ENCODE peak calls at places on chromosomes 7 and 10, in six cellular contexts. One of them, this sample, is unnamed.

GRCh38 chr7:37709631-37710509 is 26.3 kb downstream of the GPR141 start:
- DNase-seq in A549: no peak
- DNase-seq in HS-27A: no peak
- DNase-seq in activated CD8-positive, alpha-beta T cell treated with anti-CD3 and anti-CD28 coated beads, Interleukin-2, amount 10 ng/mL, durations not matched to agents 7 days and 5 days: no peak
- DNase-seq in adrenal gland: no peak
- DNase-seq in stimulated activated CD8-positive, alpha-beta memory T cell treated with anti-CD3 and anti-CD28 coated beads, Interleukin-15, amount 100 ng/mL, for 24 hours: no peak
- DNase-seq in this sample: no peak

GRCh38 chr7:106346167-106346677 is 61.4 kb upstream of the NAMPT start:
- DNase-seq in A549: no peak
- DNase-seq in HS-27A: no peak
- DNase-seq in activated CD8-positive, alpha-beta T cell treated with anti-CD3 and anti-CD28 coated beads, Interleukin-2, amount 10 ng/mL, durations not matched to agents 7 days and 5 days: no peak
- DNase-seq in adrenal gland: no peak
- DNase-seq in stimulated activated CD8-positive, alpha-beta memory T cell treated with anti-CD3 and anti-CD28 coated beads, Interleukin-15, amount 100 ng/mL, for 24 hours: no peak
- DNase-seq in this sample: no peak

GRCh38 chr7:151520419-151521229 is 929 bp upstream of the RHEB start:
- DNase-seq in A549: no peak
- DNase-seq in HS-27A: no peak
- DNase-seq in activated CD8-positive, alpha-beta T cell treated with anti-CD3 and anti-CD28 coated beads, Interleukin-2, amount 10 ng/mL, durations not matched to agents 7 days and 5 days: peak
- DNase-seq in adrenal gland: peak
- DNase-seq in stimulated activated CD8-positive, alpha-beta memory T cell treated with anti-CD3 and anti-CD28 coated beads, Interleukin-15, amount 100 ng/mL, for 24 hours: no peak
- DNase-seq in this sample: peak

GRCh38 chr10:127556911-127557310 is 7.8 kb downstream of the NPS start:
- DNase-seq in A549: no peak
- DNase-seq in HS-27A: no peak
- DNase-seq in activated CD8-positive, alpha-beta T cell treated with anti-CD3 and anti-CD28 coated beads, Interleukin-2, amount 10 ng/mL, durations not matched to agents 7 days and 5 days: no peak
- DNase-seq in adrenal gland: no peak
- DNase-seq in stimulated activated CD8-positive, alpha-beta memory T cell treated with anti-CD3 and anti-CD28 coated beads, Interleukin-15, amount 100 ng/mL, for 24 hours: no peak
- DNase-seq in this sample: no peak

GRCh38 chr7:130272456-130273080 is 5.9 kb downstream of the CPA2 start:
- DNase-seq in A549: no peak
- DNase-seq in HS-27A: no peak
- DNase-seq in activated CD8-positive, alpha-beta T cell treated with anti-CD3 and anti-CD28 coated beads, Interleukin-2, amount 10 ng/mL, durations not matched to agents 7 days and 5 days: no peak
- DNase-seq in adrenal gland: no peak
- DNase-seq in stimulated activated CD8-positive, alpha-beta memory T cell treated with anti-CD3 and anti-CD28 coated beads, Interleukin-15, amount 100 ng/mL, for 24 hours: no peak
- DNase-seq in this sample: no peak

GRCh38 chr10:77869626-77870420 is 56.7 kb downstream of the DLG5 start:
- DNase-seq in A549: no peak
- DNase-seq in HS-27A: no peak
- DNase-seq in activated CD8-positive, alpha-beta T cell treated with anti-CD3 and anti-CD28 coated beads, Interleukin-2, amount 10 ng/mL, durations not matched to agents 7 days and 5 days: no peak
- DNase-seq in adrenal gland: no peak
- DNase-seq in stimulated activated CD8-positive, alpha-beta memory T cell treated with anti-CD3 and anti-CD28 coated beads, Interleukin-15, amount 100 ng/mL, for 24 hours: no peak
- DNase-seq in this sample: no peak

GRCh38 chr7:24580283-24580946 is 7.2 kb downstream of the PALS2 start:
- DNase-seq in A549: no peak
- DNase-seq in HS-27A: no peak
- DNase-seq in activated CD8-positive, alpha-beta T cell treated with anti-CD3 and anti-CD28 coated beads, Interleukin-2, amount 10 ng/mL, durations not matched to agents 7 days and 5 days: no peak
- DNase-seq in adrenal gland: no peak
- DNase-seq in stimulated activated CD8-positive, alpha-beta memory T cell treated with anti-CD3 and anti-CD28 coated beads, Interleukin-15, amount 100 ng/mL, for 24 hours: no peak
- DNase-seq in this sample: no peak

GRCh38 chr10:80486151-80486692 is 32.1 kb downstream of the TSPAN14 start:
- DNase-seq in A549: no peak
- DNase-seq in HS-27A: no peak
- DNase-seq in activated CD8-positive, alpha-beta T cell treated with anti-CD3 and anti-CD28 coated beads, Interleukin-2, amount 10 ng/mL, durations not matched to agents 7 days and 5 days: no peak
- DNase-seq in adrenal gland: peak
- DNase-seq in stimulated activated CD8-positive, alpha-beta memory T cell treated with anti-CD3 and anti-CD28 coated beads, Interleukin-15, amount 100 ng/mL, for 24 hours: no peak
- DNase-seq in this sample: no peak

GRCh38 chr10:58358947-58359346 is 24.1 kb downstream of the UBE2D1 start:
- DNase-seq in A549: no peak
- DNase-seq in HS-27A: no peak
- DNase-seq in activated CD8-positive, alpha-beta T cell treated with anti-CD3 and anti-CD28 coated beads, Interleukin-2, amount 10 ng/mL, durations not matched to agents 7 days and 5 days: no peak
- DNase-seq in adrenal gland: no peak
- DNase-seq in stimulated activated CD8-positive, alpha-beta memory T cell treated with anti-CD3 and anti-CD28 coated beads, Interleukin-15, amount 100 ng/mL, for 24 hours: no peak
- DNase-seq in this sample: no peak

GRCh38 chr7:135901585-135902540 is 75.3 kb downstream of the MTPN start:
- DNase-seq in A549: no peak
- DNase-seq in HS-27A: no peak
- DNase-seq in activated CD8-positive, alpha-beta T cell treated with anti-CD3 and anti-CD28 coated beads, Interleukin-2, amount 10 ng/mL, durations not matched to agents 7 days and 5 days: no peak
- DNase-seq in adrenal gland: no peak
- DNase-seq in stimulated activated CD8-positive, alpha-beta memory T cell treated with anti-CD3 and anti-CD28 coated beads, Interleukin-15, amount 100 ng/mL, for 24 hours: no peak
- DNase-seq in this sample: no peak

GRCh38 chr7:76131872-76132271 is 69.8 kb upstream of the SRRM3 start:
- DNase-seq in A549: no peak
- DNase-seq in HS-27A: no peak
- DNase-seq in activated CD8-positive, alpha-beta T cell treated with anti-CD3 and anti-CD28 coated beads, Interleukin-2, amount 10 ng/mL, durations not matched to agents 7 days and 5 days: no peak
- DNase-seq in adrenal gland: no peak
- DNase-seq in stimulated activated CD8-positive, alpha-beta memory T cell treated with anti-CD3 and anti-CD28 coated beads, Interleukin-15, amount 100 ng/mL, for 24 hours: no peak
- DNase-seq in this sample: no peak

GRCh38 chr7:112546723-112547513 is 66.1 kb downstream of the LSMEM1 start:
- DNase-seq in A549: no peak
- DNase-seq in HS-27A: no peak
- DNase-seq in activated CD8-positive, alpha-beta T cell treated with anti-CD3 and anti-CD28 coated beads, Interleukin-2, amount 10 ng/mL, durations not matched to agents 7 days and 5 days: no peak
- DNase-seq in adrenal gland: no peak
- DNase-seq in stimulated activated CD8-positive, alpha-beta memory T cell treated with anti-CD3 and anti-CD28 coated beads, Interleukin-15, amount 100 ng/mL, for 24 hours: no peak
- DNase-seq in this sample: no peak

GRCh38 chr10:30368065-30368718 is 19.1 kb upstream of the MTPAP start:
- DNase-seq in A549: no peak
- DNase-seq in HS-27A: no peak
- DNase-seq in activated CD8-positive, alpha-beta T cell treated with anti-CD3 and anti-CD28 coated beads, Interleukin-2, amount 10 ng/mL, durations not matched to agents 7 days and 5 days: no peak
- DNase-seq in adrenal gland: no peak
- DNase-seq in stimulated activated CD8-positive, alpha-beta memory T cell treated with anti-CD3 and anti-CD28 coated beads, Interleukin-15, amount 100 ng/mL, for 24 hours: no peak
- DNase-seq in this sample: no peak

GRCh38 chr7:43119371-43120069 is 7.1 kb downstream of the HECW1 start:
- DNase-seq in A549: no peak
- DNase-seq in HS-27A: peak
- DNase-seq in activated CD8-positive, alpha-beta T cell treated with anti-CD3 and anti-CD28 coated beads, Interleukin-2, amount 10 ng/mL, durations not matched to agents 7 days and 5 days: no peak
- DNase-seq in adrenal gland: no peak
- DNase-seq in stimulated activated CD8-positive, alpha-beta memory T cell treated with anti-CD3 and anti-CD28 coated beads, Interleukin-15, amount 100 ng/mL, for 24 hours: no peak
- DNase-seq in this sample: no peak

GRCh38 chr10:96390460-96390864 is 31.7 kb upstream of the OPALIN start:
- DNase-seq in A549: no peak
- DNase-seq in HS-27A: no peak
- DNase-seq in activated CD8-positive, alpha-beta T cell treated with anti-CD3 and anti-CD28 coated beads, Interleukin-2, amount 10 ng/mL, durations not matched to agents 7 days and 5 days: no peak
- DNase-seq in adrenal gland: peak
- DNase-seq in stimulated activated CD8-positive, alpha-beta memory T cell treated with anti-CD3 and anti-CD28 coated beads, Interleukin-15, amount 100 ng/mL, for 24 hours: no peak
- DNase-seq in this sample: no peak

GRCh38 chr7:102942181-102942882 is 29.5 kb downstream of the LRRC17 start:
- DNase-seq in A549: no peak
- DNase-seq in HS-27A: no peak
- DNase-seq in activated CD8-positive, alpha-beta T cell treated with anti-CD3 and anti-CD28 coated beads, Interleukin-2, amount 10 ng/mL, durations not matched to agents 7 days and 5 days: no peak
- DNase-seq in adrenal gland: no peak
- DNase-seq in stimulated activated CD8-positive, alpha-beta memory T cell treated with anti-CD3 and anti-CD28 coated beads, Interleukin-15, amount 100 ng/mL, for 24 hours: no peak
- DNase-seq in this sample: no peak

GRCh38 chr7:3559178-3559765 is 258.2 kb downstream of the SDK1 start:
- DNase-seq in A549: peak
- DNase-seq in HS-27A: no peak
- DNase-seq in activated CD8-positive, alpha-beta T cell treated with anti-CD3 and anti-CD28 coated beads, Interleukin-2, amount 10 ng/mL, durations not matched to agents 7 days and 5 days: no peak
- DNase-seq in adrenal gland: no peak
- DNase-seq in stimulated activated CD8-positive, alpha-beta memory T cell treated with anti-CD3 and anti-CD28 coated beads, Interleukin-15, amount 100 ng/mL, for 24 hours: no peak
- DNase-seq in this sample: no peak

GRCh38 chr10:125089486-125089885 is 70.9 kb downstream of the CTBP2 start:
- DNase-seq in A549: no peak
- DNase-seq in HS-27A: no peak
- DNase-seq in activated CD8-positive, alpha-beta T cell treated with anti-CD3 and anti-CD28 coated beads, Interleukin-2, amount 10 ng/mL, durations not matched to agents 7 days and 5 days: no peak
- DNase-seq in adrenal gland: no peak
- DNase-seq in stimulated activated CD8-positive, alpha-beta memory T cell treated with anti-CD3 and anti-CD28 coated beads, Interleukin-15, amount 100 ng/mL, for 24 hours: no peak
- DNase-seq in this sample: no peak

GRCh38 chr7:12066561-12066960 is 144.5 kb upstream of the TMEM106B start:
- DNase-seq in A549: no peak
- DNase-seq in HS-27A: no peak
- DNase-seq in activated CD8-positive, alpha-beta T cell treated with anti-CD3 and anti-CD28 coated beads, Interleukin-2, amount 10 ng/mL, durations not matched to agents 7 days and 5 days: no peak
- DNase-seq in adrenal gland: no peak
- DNase-seq in stimulated activated CD8-positive, alpha-beta memory T cell treated with anti-CD3 and anti-CD28 coated beads, Interleukin-15, amount 100 ng/mL, for 24 hours: no peak
- DNase-seq in this sample: no peak

GRCh38 chr10:68463365-68464093 is 8.2 kb downstream of the DNA2 start:
- DNase-seq in A549: no peak
- DNase-seq in HS-27A: no peak
- DNase-seq in activated CD8-positive, alpha-beta T cell treated with anti-CD3 and anti-CD28 coated beads, Interleukin-2, amount 10 ng/mL, durations not matched to agents 7 days and 5 days: no peak
- DNase-seq in adrenal gland: no peak
- DNase-seq in stimulated activated CD8-positive, alpha-beta memory T cell treated with anti-CD3 and anti-CD28 coated beads, Interleukin-15, amount 100 ng/mL, for 24 hours: no peak
- DNase-seq in this sample: no peak

GRCh38 chr10:79403441-79404230 is 41.8 kb downstream of the ZCCHC24 start:
- DNase-seq in A549: no peak
- DNase-seq in HS-27A: no peak
- DNase-seq in activated CD8-positive, alpha-beta T cell treated with anti-CD3 and anti-CD28 coated beads, Interleukin-2, amount 10 ng/mL, durations not matched to agents 7 days and 5 days: no peak
- DNase-seq in adrenal gland: peak
- DNase-seq in stimulated activated CD8-positive, alpha-beta memory T cell treated with anti-CD3 and anti-CD28 coated beads, Interleukin-15, amount 100 ng/mL, for 24 hours: no peak
- DNase-seq in this sample: no peak

GRCh38 chr7:31688347-31688746 is 1.3 kb downstream of the PPP1R17 start:
- DNase-seq in A549: no peak
- DNase-seq in HS-27A: no peak
- DNase-seq in activated CD8-positive, alpha-beta T cell treated with anti-CD3 and anti-CD28 coated beads, Interleukin-2, amount 10 ng/mL, durations not matched to agents 7 days and 5 days: no peak
- DNase-seq in adrenal gland: no peak
- DNase-seq in stimulated activated CD8-positive, alpha-beta memory T cell treated with anti-CD3 and anti-CD28 coated beads, Interleukin-15, amount 100 ng/mL, for 24 hours: no peak
- DNase-seq in this sample: no peak

GRCh38 chr10:26519803-26520202 is 81.7 kb downstream of the APBB1IP start:
- DNase-seq in A549: no peak
- DNase-seq in HS-27A: no peak
- DNase-seq in activated CD8-positive, alpha-beta T cell treated with anti-CD3 and anti-CD28 coated beads, Interleukin-2, amount 10 ng/mL, durations not matched to agents 7 days and 5 days: no peak
- DNase-seq in adrenal gland: no peak
- DNase-seq in stimulated activated CD8-positive, alpha-beta memory T cell treated with anti-CD3 and anti-CD28 coated beads, Interleukin-15, amount 100 ng/mL, for 24 hours: no peak
- DNase-seq in this sample: no peak